ENCODE peak calls at places on chromosomes 12 and 14, in nine cellular contexts. Y, W, J, H, I, A, F, P and Q are unnamed samples.

GRCh38 chr12:56161677-56162351 is 3.7 kb downstream of the MYL6 start:
- DNase-seq in Y (peak; percentile 23), W (no peak), J (no peak), H (peak; percentile 68), I (no peak), A (no peak), F (no peak), P (peak; percentile 9), Q (no peak)

GRCh38 chr14:104499784-104500496 is 79.6 kb upstream of the C14orf180 start:
- DNase-seq in Y (no peak), W (no peak), J (no peak), H (no peak), I (peak; percentile 25), A (no peak), F (no peak), P (no peak), Q (no peak)

GRCh38 chr14:56795284-56795622 is 15.0 kb downstream of the OTX2 start:
- DNase-seq in Y (no peak), W (no peak), J (no peak), H (no peak), I (no peak), A (no peak), F (no peak), P (no peak), Q (no peak)

GRCh38 chr12:46442723-46443122 is 70.2 kb upstream of the SLC38A2 start:
- DNase-seq in Y (no peak), W (no peak), J (peak; percentile 65), H (no peak), I (no peak), A (no peak), F (no peak), P (no peak), Q (no peak)

GRCh38 chr12:49698619-49699545 is 8.3 kb downstream of the FMNL3 start:
- DNase-seq in Y (peak; percentile 96), W (no peak), J (peak; percentile 65), H (peak; percentile 41), I (peak; percentile 21), A (peak; percentile 93), F (no peak), P (peak; percentile 73), Q (no peak)

GRCh38 chr14:88017503-88017902 is 12.6 kb downstream of the GPR65 start:
- DNase-seq in Y (no peak), W (no peak), J (no peak), H (no peak), I (no peak), A (no peak), F (no peak), P (no peak), Q (no peak)

GRCh38 chr14:84882830-84883229 is 647.1 kb upstream of the FLRT2 start:
- DNase-seq in Y (no peak), W (no peak), J (no peak), H (no peak), I (no peak), A (no peak), F (no peak), P (no peak), Q (no peak)

GRCh38 chr14:54474232-54474793 is 14.5 kb downstream of the GMFB start:
- DNase-seq in Y (no peak), W (no peak), J (no peak), H (no peak), I (no peak), A (no peak), F (no peak), P (no peak), Q (no peak)

GRCh38 chr12:12172106-12172511 is 94.7 kb downstream of the LRP6 start:
- DNase-seq in Y (no peak), W (no peak), J (peak; percentile 46), H (no peak), I (no peak), A (peak; percentile 81), F (no peak), P (peak; percentile 40), Q (peak; percentile 12)

GRCh38 chr12:95326450-95326849 is 108.8 kb downstream of the VEZT start:
- DNase-seq in Y (no peak), W (no peak), J (peak; percentile 69), H (no peak), I (no peak), A (no peak), F (no peak), P (peak; percentile 34), Q (peak; percentile 41)
- TF ChIP-seq CTCF in Y (no peak), W (no peak), J (no peak), H (no peak), I (no peak), A (no peak), F (no peak), P (no peak), Q (no peak)

DNA sequence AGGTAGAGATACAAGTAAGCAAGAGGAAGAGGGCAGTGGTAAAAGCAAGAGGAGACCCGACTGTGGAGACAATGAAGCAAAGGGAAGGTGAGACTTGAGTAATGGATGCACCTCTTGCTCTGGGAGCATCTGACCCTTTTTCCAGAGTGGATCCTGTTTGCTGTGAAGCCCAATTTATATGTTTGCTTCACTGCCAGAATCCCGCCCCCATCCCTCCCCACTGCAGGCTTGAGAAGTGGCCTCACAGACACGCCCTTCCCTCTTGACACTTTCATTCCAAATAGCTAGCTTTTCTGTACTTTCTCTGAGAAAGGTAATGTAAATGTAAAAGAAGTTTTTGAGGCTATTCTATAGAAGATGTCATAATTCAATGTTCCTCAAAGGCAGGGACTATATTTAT is 673 bp upstream of the PFKM start:
- DNase-seq in Y (peak; percentile 28), W (no peak), J (no peak), H (no peak), I (no peak), A (no peak), F (no peak), P (no peak), Q (no peak)
- H3K4me3 ChIP-seq in Y (peak overlapping the region; percentile 90), W (no peak overlapping the region), J (no peak overlapping the region), H (peak overlapping the region; percentile 77), I (peak overlapping the region; percentile 57), A (no peak overlapping the region), F (peak overlapping the region; percentile 63), P (no peak overlapping the region), Q (peak overlapping the region; percentile 97)

GRCh38 chr12:54390668-54391551 is 6.4 kb upstream of the ZNF385A start:
- DNase-seq in Y (peak; percentile 95), W (no peak), J (no peak), H (peak; percentile 90), I (peak; percentile 69), A (peak; percentile 64), F (peak; percentile 76), P (no peak), Q (no peak)
- TF ChIP-seq CTCF in Y (peak; percentile 50), W (no peak), J (no peak), H (peak; percentile 42), I (no peak), A (peak; percentile 21), F (no peak), P (no peak), Q (peak; percentile 43)

GRCh38 chr12:54369597-54370217 is 5.4 kb upstream of the GPR84 start:
- DNase-seq in Y (no peak), W (no peak), J (no peak), H (no peak), I (no peak), A (no peak), F (no peak), P (no peak), Q (no peak)

GRCh38 chr12:54370218-54370730 is 6.0 kb upstream of the GPR84 start:
- DNase-seq in Y (peak; percentile 93), W (peak; percentile 19), J (peak; percentile 82), H (peak; percentile 92), I (peak; percentile 79), A (peak; percentile 65), F (peak; percentile 86), P (peak; percentile 84), Q (no peak)

GRCh38 chr12:54368016-54368708 is 3.9 kb upstream of the GPR84 start:
- DNase-seq in Y (no peak), W (no peak), J (no peak), H (no peak), I (no peak), A (no peak), F (no peak), P (no peak), Q (no peak)

GRCh38 chr12:54371328-54372112 is 7.2 kb upstream of the GPR84 start:
- DNase-seq in Y (no peak), W (no peak), J (no peak), H (no peak), I (no peak), A (no peak), F (no peak), P (no peak), Q (no peak)

GRCh38 chr12:54368709-54369596 is 4.7 kb upstream of the GPR84 start:
- DNase-seq in Y (peak; percentile 91), W (peak; percentile 34), J (peak; percentile 88), H (peak; percentile 92), I (peak; percentile 93), A (peak; percentile 90), F (peak; percentile 91), P (peak; percentile 91), Q (no peak)
- H3K4me3 ChIP-seq in Y (peak overlapping the region; percentile 65), W (no peak overlapping the region), J (peak overlapping the region; percentile 32), H (no peak overlapping the region), I (peak overlapping the region; percentile 26), A (no peak overlapping the region), F (no peak overlapping the region), P (peak overlapping the region; percentile 11), Q (no peak overlapping the region)

GRCh38 chr14:57937681-57938080 is 71.8 kb upstream of the SLC35F4 start:
- DNase-seq in Y (no peak), W (no peak), J (no peak), H (no peak), I (no peak), A (no peak), F (no peak), P (no peak), Q (no peak)
- TF ChIP-seq CTCF in Y (no peak), W (no peak), J (no peak), H (no peak), I (no peak), A (no peak), F (no peak), P (no peak), Q (no peak)